ENCODE peak calls at places on chromosomes 2 and 18, in four cellular contexts. One of them, this sample, is unnamed. For H3K4me1, the result is how much of the 10 kb centered on the place peaks cover.

GRCh38 chr2:150569761-150570160 is 82.3 kb upstream of the RND3 start:
- DNase-seq in ovary: no peak
- DNase-seq in upper lobe of right lung: no peak
- DNase-seq in heart right ventricle: no peak
- DNase-seq in this sample: no peak

GRCh38 chr2:163601377-163601776 is 134.4 kb downstream of the FIGN start:
- DNase-seq in heart right ventricle: no peak
- DNase-seq in upper lobe of right lung: no peak
- DNase-seq in ovary: no peak
- DNase-seq in this sample: no peak

GRCh38 chr2:163737169-163737439 is 1.3 kb upstream of the FIGN start:
- DNase-seq in heart right ventricle: no peak
- DNase-seq in upper lobe of right lung: no peak
- DNase-seq in ovary: no peak
- DNase-seq in this sample: no peak

GRCh38 chr2:120477831-120478481 is 132.0 kb downstream of the INHBB start:
- DNase-seq in ovary: no peak
- DNase-seq in heart right ventricle: no peak
- DNase-seq in upper lobe of right lung: peak
- DNase-seq in this sample: no peak

GRCh38 chr2:60350791-60351190 is 202.7 kb downstream of the BCL11A start:
- DNase-seq in heart right ventricle: no peak
- DNase-seq in ovary: no peak
- DNase-seq in upper lobe of right lung: no peak
- DNase-seq in this sample: no peak

GRCh38 chr2:20588918-20589871 is 61.7 kb downstream of the HS1BP3 start:
- DNase-seq in upper lobe of right lung: peak
- DNase-seq in heart right ventricle: no peak
- DNase-seq in ovary: no peak
- DNase-seq in this sample: no peak

GRCh38 chr2:113831156-113831555 is 58.7 kb upstream of the ACTR3 start:
- DNase-seq in ovary: no peak
- DNase-seq in heart right ventricle: no peak
- DNase-seq in upper lobe of right lung: no peak
- DNase-seq in this sample: peak

GRCh38 chr2:118693287-118693822 is 154.1 kb downstream of the EN1 start:
- DNase-seq in heart right ventricle: no peak
- DNase-seq in ovary: no peak
- DNase-seq in upper lobe of right lung: no peak
- DNase-seq in this sample: no peak

GRCh38 chr2:203301667-203302066 is 26.5 kb upstream of the ABI2 start:
- DNase-seq in upper lobe of right lung: no peak
- DNase-seq in heart right ventricle: no peak
- DNase-seq in ovary: no peak
- DNase-seq in this sample: no peak

GRCh38 chr2:186274936-186275575 is 211.0 kb upstream of the ZC3H15 start:
- DNase-seq in upper lobe of right lung: no peak
- DNase-seq in heart right ventricle: no peak
- DNase-seq in ovary: no peak
- DNase-seq in this sample: no peak

GRCh38 chr18:32919799-32920198 is 147.0 kb upstream of the KLHL14 start:
- DNase-seq in heart right ventricle: no peak
- DNase-seq in ovary: no peak
- DNase-seq in upper lobe of right lung: no peak
- DNase-seq in this sample: no peak

GRCh38 chr2:205902899-205903236 is 183.1 kb downstream of the INO80D start:
- DNase-seq in heart right ventricle: no peak
- DNase-seq in ovary: no peak
- DNase-seq in upper lobe of right lung: no peak
- DNase-seq in this sample: no peak
- H3K4me3 ChIP-seq in heart right ventricle: no peak
- H3K4me3 ChIP-seq in ovary: no peak
- H3K4me3 ChIP-seq in upper lobe of right lung: no peak
- H3K4me3 ChIP-seq in this sample: no peak

GRCh38 chr2:224412064-224412921 is 10.4 kb upstream of the FAM124B start:
- DNase-seq in heart right ventricle: no peak
- DNase-seq in ovary: no peak
- DNase-seq in upper lobe of right lung: no peak
- DNase-seq in this sample: no peak
- H3K4me1 ChIP-seq in heart right ventricle: under half
- H3K4me1 ChIP-seq in ovary: under half
- H3K4me1 ChIP-seq in upper lobe of right lung: under half
- H3K4me1 ChIP-seq in this sample: under half

GRCh38 chr18:3213231-3214059 is 6.3 kb downstream of the MYOM1 start:
- DNase-seq in upper lobe of right lung: no peak
- DNase-seq in ovary: no peak
- DNase-seq in heart right ventricle: no peak
- DNase-seq in this sample: no peak
- H3K4me3 ChIP-seq in upper lobe of right lung: no peak
- H3K4me3 ChIP-seq in ovary: no peak
- H3K4me3 ChIP-seq in heart right ventricle: peak
- H3K4me3 ChIP-seq in this sample: no peak

DNA sequence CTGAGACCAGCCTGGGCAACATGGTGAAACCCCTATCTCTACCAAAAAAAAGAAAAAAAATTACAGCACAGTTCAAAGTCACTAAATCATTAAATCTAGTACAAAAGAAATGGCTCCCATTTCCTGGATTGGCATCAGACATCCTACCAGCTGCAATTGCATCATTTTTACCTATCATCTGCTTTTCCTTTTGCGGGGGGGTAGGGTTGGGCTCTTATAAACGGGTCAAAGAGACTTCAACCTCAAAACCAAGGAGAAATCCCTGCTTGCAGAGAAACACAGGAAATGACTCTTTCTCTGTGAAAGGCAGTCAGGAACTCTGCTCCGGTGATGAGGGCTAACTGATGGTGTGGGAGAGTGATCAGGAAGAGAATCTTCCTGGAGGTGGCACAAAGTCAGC is 45.3 kb upstream of the RFX8 start:
- DNase-seq in upper lobe of right lung: no peak
- DNase-seq in ovary: no peak
- DNase-seq in heart right ventricle: no peak
- DNase-seq in this sample: peak
- H3K4me1 ChIP-seq in upper lobe of right lung: under half
- H3K4me1 ChIP-seq in ovary: under half
- H3K4me1 ChIP-seq in heart right ventricle: under half
- H3K4me1 ChIP-seq in this sample: under half

DNA sequence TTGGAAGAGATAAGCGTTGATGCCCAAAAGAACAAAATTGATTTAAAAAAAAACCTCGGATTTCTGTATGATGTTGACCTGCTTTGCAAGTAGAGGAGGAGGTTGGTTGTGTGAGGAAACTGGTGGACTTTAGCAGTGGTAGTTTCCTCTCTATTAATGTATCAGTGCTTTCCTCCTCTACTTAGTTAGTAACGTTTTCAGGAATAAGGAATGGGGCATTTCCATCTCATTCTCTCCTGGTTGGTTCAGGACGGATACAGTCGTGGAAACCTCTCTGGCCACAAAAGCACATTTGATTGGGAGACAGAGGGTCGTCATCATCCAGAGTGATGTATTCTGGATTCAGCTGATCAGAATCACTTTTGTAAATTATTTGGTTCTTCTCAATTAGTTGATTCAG is 1.5 kb downstream of the FHOD3 start:
- DNase-seq in upper lobe of right lung: no peak
- DNase-seq in ovary: no peak
- DNase-seq in heart right ventricle: no peak
- DNase-seq in this sample: no peak
- H3K4me3 ChIP-seq in upper lobe of right lung: no peak
- H3K4me3 ChIP-seq in ovary: no peak
- H3K4me3 ChIP-seq in heart right ventricle: peak
- H3K4me3 ChIP-seq in this sample: no peak

DNA sequence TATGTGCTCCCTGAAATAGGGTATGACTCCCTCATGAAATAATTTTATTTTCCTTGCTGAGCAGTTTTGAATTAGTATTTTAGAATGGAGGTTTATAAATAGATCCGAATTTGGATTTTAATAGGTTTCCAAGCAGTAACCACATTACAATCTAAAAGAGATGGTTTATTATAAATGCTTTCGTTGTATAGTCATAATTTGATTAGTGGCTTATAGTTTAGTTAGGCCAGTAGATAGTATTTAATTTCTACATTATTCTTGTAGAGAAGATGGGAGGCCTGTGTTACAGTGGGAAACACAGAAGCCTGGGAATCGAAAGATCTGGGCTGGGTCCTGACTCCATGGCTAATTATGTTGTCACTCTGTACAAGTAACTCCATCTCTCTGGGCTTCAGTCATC is 6.7 kb downstream of the CAB39 start:
- DNase-seq in heart right ventricle: no peak
- DNase-seq in upper lobe of right lung: no peak
- DNase-seq in ovary: no peak
- DNase-seq in this sample: no peak
- H3K4me1 ChIP-seq in heart right ventricle: under half
- H3K4me1 ChIP-seq in upper lobe of right lung: half or more
- H3K4me1 ChIP-seq in ovary: under half
- H3K4me1 ChIP-seq in this sample: under half

GRCh38 chr2:123597995-123598394 is 427.1 kb upstream of the CNTNAP5 start:
- DNase-seq in ovary: no peak
- DNase-seq in upper lobe of right lung: no peak
- DNase-seq in heart right ventricle: no peak
- DNase-seq in this sample: no peak

DNA sequence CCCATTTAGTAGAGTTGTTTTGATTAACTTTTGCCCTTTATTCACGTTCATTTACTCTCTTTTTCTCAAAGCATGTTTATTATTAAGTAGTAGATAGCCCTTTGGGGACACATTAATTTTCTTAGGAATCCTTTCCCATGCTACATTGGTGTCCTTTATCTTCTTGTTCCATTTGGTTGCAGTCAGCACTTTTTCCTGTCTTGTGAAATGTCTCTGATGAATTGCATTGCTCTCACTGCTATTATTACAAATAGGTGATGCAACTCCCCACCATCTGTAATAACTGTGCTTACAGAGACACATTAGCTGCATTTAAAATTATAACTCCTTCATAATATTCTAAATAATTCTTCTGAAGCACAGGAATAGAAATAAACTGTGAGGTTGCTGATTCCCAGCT is 428.4 kb upstream of the CNTNAP5 start:
- DNase-seq in heart right ventricle: no peak
- DNase-seq in upper lobe of right lung: no peak
- DNase-seq in ovary: no peak
- DNase-seq in this sample: no peak
- H3K4me3 ChIP-seq in heart right ventricle: no peak
- H3K4me3 ChIP-seq in upper lobe of right lung: no peak
- H3K4me3 ChIP-seq in ovary: no peak
- H3K4me3 ChIP-seq in this sample: no peak

This sample was measured in SJSA1.